ENCODE peak calls at places on chromosomes 1 and 21, in five cellular contexts. V is epithelial cell of prostate, L is tibial nerve, R is mesendoderm, T is A673. A is an unnamed sample.

GRCh38 chr1:4741876-4742423 is 87.5 kb downstream of the AJAP1 start:
- DNase-seq in T (no peak), L (no peak), V (no peak), R (no peak), A (no peak)

GRCh38 chr1:38527373-38527966 is 332.1 kb downstream of the RRAGC start:
- DNase-seq in L (no peak), T (no peak), V (peak), R (peak), A (no peak)

GRCh38 chr1:206797534-206798383 is 25.5 kb upstream of the IL10 start:
- DNase-seq in L (no peak), R (peak), V (no peak), T (peak), A (no peak)

GRCh38 chr21:46098303-46099141 is 610 bp downstream of the COL6A2 start:
- DNase-seq in T (no peak), L (no peak), V (no peak), R (peak), A (no peak)

GRCh38 chr1:182588460-182589396 is at the start of gene RNASEL:
- DNase-seq in T (peak), L (peak), R (peak), V (no peak), A (peak)

GRCh38 chr1:218488986-218489385 is 143.8 kb downstream of the TGFB2 start:
- DNase-seq in V (no peak), T (no peak), L (no peak), R (peak), A (no peak)

GRCh38 chr1:211876849-211877248 is 46.3 kb upstream of the LPGAT1 start:
- DNase-seq in L (no peak), V (no peak), R (no peak), T (no peak), A (no peak)

GRCh38 chr1:1114431-1114830 is 1.5 kb downstream of the C1orf159 start:
- DNase-seq in V (no peak), T (no peak), R (no peak), L (no peak), A (no peak)

GRCh38 chr1:79633456-79633855 is 626.9 kb upstream of the ADGRL4 start:
- DNase-seq in R (peak), T (no peak), V (peak), L (no peak), A (no peak)

GRCh38 chr1:75519626-75520025 is 91.3 kb downstream of the SLC44A5 start:
- DNase-seq in R (no peak), T (no peak), L (no peak), V (no peak), A (no peak)

GRCh38 chr1:10975567-10976326 is 36.7 kb upstream of the TARDBP start:
- DNase-seq in L (peak), T (peak), V (peak), R (peak), A (no peak)

GRCh38 chr21:44866780-44867179 is 6.7 kb downstream of the PTTG1IP start:
- DNase-seq in L (no peak), T (no peak), V (no peak), R (peak), A (no peak)

GRCh38 chr1:53148123-53148522 is 5.7 kb upstream of the SLC1A7 start:
- DNase-seq in T (no peak), L (no peak), V (no peak), R (no peak), A (no peak)

GRCh38 chr1:154301582-154301981 is 19.3 kb upstream of the AQP10 start:
- DNase-seq in R (no peak), T (no peak), L (no peak), V (no peak), A (no peak)

GRCh38 chr1:212110617-212111016 is 75.1 kb downstream of the DTL start:
- DNase-seq in R (no peak), L (no peak), T (peak), V (no peak), A (no peak)

GRCh38 chr1:50023292-50024159 is at the start of gene AGBL4:
- DNase-seq in T (peak), L (no peak), V (no peak), R (peak), A (no peak)

GRCh38 chr1:194279975-194280374 is 1093.6 kb upstream of the B3GALT2 start:
- DNase-seq in T (no peak), V (no peak), L (no peak), R (no peak), A (no peak)

GRCh38 chr1:9573723-9574122 is 15.0 kb upstream of the TMEM201 start:
- DNase-seq in T (peak), V (no peak), R (peak), L (no peak), A (no peak)

GRCh38 chr1:154739654-154740053 is 130.4 kb downstream of the KCNN3 start:
- DNase-seq in T (no peak), V (no peak), L (no peak), R (no peak), A (no peak)

GRCh38 chr1:226975909-226976670 is 36.0 kb downstream of the COQ8A start:
- DNase-seq in L (no peak), T (no peak), R (no peak), V (no peak), A (no peak)

GRCh38 chr1:27655151-27655929 is 16.7 kb downstream of the IFI6 start:
- DNase-seq in V (no peak), L (no peak), T (no peak), R (peak), A (no peak)

GRCh38 chr1:177069489-177069888 is 95.0 kb downstream of the ASTN1 start:
- DNase-seq in T (no peak), V (no peak), R (no peak), L (no peak), A (no peak)

GRCh38 chr1:96545935-96546656 is 175.5 kb upstream of the PTBP2 start:
- DNase-seq in V (no peak), R (no peak), L (no peak), T (no peak), A (no peak)

GRCh38 chr1:157469715-157470114 is 82.6 kb downstream of the FCRL5 start:
- DNase-seq in T (no peak), R (no peak), V (no peak), L (no peak), A (no peak)

GRCh38 chr1:6959491-6959890 is 174.2 kb downstream of the CAMTA1 start:
- DNase-seq in V (no peak), R (no peak), L (no peak), T (no peak), A (no peak)

GRCh38 chr1:173112129-173112528 is 61.4 kb upstream of the TNFSF18 start:
- DNase-seq in V (no peak), R (no peak), T (no peak), L (no peak), A (no peak)

GRCh38 chr1:7644906-7645750 is 126.0 kb upstream of the VAMP3 start:
- DNase-seq in R (no peak), T (peak), V (no peak), L (no peak), A (no peak)

GRCh38 chr21:35044128-35044527 is 5.0 kb downstream of the RUNX1 start:
- DNase-seq in V (no peak), T (no peak), R (no peak), L (no peak), A (no peak)

GRCh38 chr1:117511273-117511672 is 94.6 kb upstream of the TENT5C start:
- DNase-seq in L (no peak), T (no peak), V (no peak), R (no peak), A (no peak)

GRCh38 chr1:204477036-204477740 is 17.4 kb downstream of the PIK3C2B start:
- DNase-seq in T (no peak), V (no peak), R (no peak), L (no peak), A (peak)

GRCh38 chr1:57620589-57620988 is 196.7 kb upstream of the DAB1 start:
- DNase-seq in T (no peak), R (peak), L (no peak), V (no peak), A (no peak)

GRCh38 chr1:65020774-65021173 is 54.4 kb upstream of the JAK1 start:
- DNase-seq in V (no peak), T (no peak), R (peak), L (no peak), A (no peak)

GRCh38 chr1:16204634-16205332 is 7.7 kb downstream of the ARHGEF19 start:
- DNase-seq in V (no peak), R (peak), T (peak), L (no peak), A (no peak)

GRCh38 chr1:88784551-88784950 is 100.5 kb downstream of the PKN2 start:
- DNase-seq in V (no peak), R (no peak), L (no peak), T (no peak), A (no peak)

GRCh38 chr1:156826596-156826995 is 9.9 kb upstream of the SH2D2A start:
- DNase-seq in V (no peak), L (no peak), T (no peak), R (no peak), A (no peak)

GRCh38 chr1:154808909-154809262 is 61.2 kb downstream of the KCNN3 start:
- DNase-seq in V (no peak), R (no peak), T (no peak), L (no peak), A (no peak)

GRCh38 chr1:12448746-12449177 is 169.2 kb downstream of the DHRS3 start:
- DNase-seq in V (no peak), L (peak), T (no peak), R (peak), A (no peak)
- H3K27ac ChIP-seq in V (no peak), L (peak), T (no peak), R (no peak), A (peak)

GRCh38 chr21:23578027-23578426 is 2029.3 kb downstream of the MRPL39 start:
- DNase-seq in T (no peak), L (no peak), V (no peak), R (no peak), A (no peak)
- H3K27ac ChIP-seq in T (no peak), L (no peak), V (no peak), R (no peak), A (no peak)

DNA sequence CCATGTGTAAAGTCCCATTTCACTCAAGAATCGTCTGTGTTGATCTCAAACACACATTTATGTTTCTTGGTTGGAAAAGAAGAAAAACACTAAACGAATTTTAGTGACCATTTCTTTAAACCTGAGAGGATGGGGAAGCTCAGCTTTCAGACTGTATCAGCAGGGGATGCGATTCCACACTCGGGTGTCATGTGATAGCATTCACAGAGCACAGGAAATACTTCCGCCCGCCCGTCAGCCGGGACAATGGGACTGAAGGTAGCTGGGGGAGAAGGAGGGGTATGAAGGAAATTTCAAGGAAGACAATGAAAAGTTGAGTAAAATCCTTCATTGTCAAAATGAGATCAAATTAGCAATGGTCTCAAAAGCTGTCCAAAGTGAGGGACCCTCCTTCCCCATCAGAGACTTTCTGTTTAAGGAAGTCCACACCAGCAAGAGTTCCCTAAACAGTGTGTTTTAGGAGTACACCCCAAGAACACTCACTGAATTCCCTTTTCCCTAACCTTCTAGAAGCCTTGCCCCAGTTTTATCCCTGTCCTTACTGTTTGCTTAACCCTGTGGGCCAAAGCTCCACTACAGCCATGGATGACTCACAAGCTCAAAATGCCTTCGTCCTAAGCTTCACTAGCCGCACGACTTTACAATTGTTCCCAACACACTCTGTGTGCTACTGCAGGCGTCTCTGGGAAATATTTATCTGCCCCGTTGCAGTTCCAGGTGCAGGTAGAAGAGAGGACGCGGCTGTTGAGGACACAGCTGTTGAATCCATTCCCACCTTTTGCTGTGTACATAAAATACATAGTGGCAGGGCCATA is 51.4 kb upstream of the SIM2 start:
- DNase-seq in V (no peak), L (no peak), R (peak), T (peak), A (no peak)
- H3K27ac ChIP-seq in V (no peak), L (no peak), R (peak), T (peak), A (no peak)

GRCh38 chr1:12546771-12547585 is 71.0 kb downstream of the DHRS3 start:
- DNase-seq in L (peak), V (no peak), R (no peak), T (no peak), A (no peak)
- H3K27ac ChIP-seq in L (peak), V (no peak), R (no peak), T (no peak), A (no peak)

GRCh38 chr1:41650176-41650519 is 165.7 kb upstream of the EDN2 start:
- DNase-seq in T (peak), L (no peak), R (no peak), V (no peak), A (no peak)
- H3K27ac ChIP-seq in T (peak), L (no peak), R (no peak), V (no peak), A (no peak)

DNA sequence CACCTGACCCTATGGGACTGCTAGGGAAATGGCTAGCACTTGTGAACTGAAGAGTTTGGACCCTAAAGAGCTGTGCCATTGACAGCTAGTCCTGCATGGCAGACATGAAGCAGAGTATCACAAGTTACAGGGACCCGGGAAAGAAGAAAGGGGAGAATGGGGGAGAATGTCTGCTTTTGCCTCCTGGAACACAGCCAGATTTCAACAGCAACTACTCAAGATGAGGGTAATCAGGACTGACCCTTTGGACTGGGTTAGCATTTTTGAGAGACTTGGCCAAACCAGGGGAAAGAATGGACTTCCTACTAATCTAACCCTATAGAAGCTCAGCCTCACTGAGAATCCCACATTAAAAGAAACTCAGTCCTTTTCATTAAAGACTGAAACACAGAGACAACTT is 8.7 kb upstream of the UTP25 start:
- DNase-seq in R (no peak), T (no peak), V (no peak), L (no peak), A (no peak)
- H3K27ac ChIP-seq in R (no peak), T (no peak), V (no peak), L (no peak), A (no peak)

GRCh38 chr1:85001742-85002141 is 4.8 kb upstream of the MCOLN2 start:
- DNase-seq in V (no peak), T (no peak), R (no peak), L (no peak), A (no peak)

GRCh38 chr1:84995484-84996334 is 1.2 kb downstream of the MCOLN2 start:
- DNase-seq in V (no peak), R (no peak), L (no peak), T (no peak), A (no peak)

GRCh38 chr1:84998642-84999280 is 1.8 kb upstream of the MCOLN2 start:
- DNase-seq in L (no peak), T (peak), V (no peak), R (peak), A (no peak)

GRCh38 chr1:84996846-84997666 is at the start of gene MCOLN2:
- DNase-seq in L (no peak), R (peak), V (no peak), T (peak), A (peak)

GRCh38 chr1:84997667-84998600 is 1.0 kb upstream of the MCOLN2 start:
- DNase-seq in T (peak), L (no peak), R (peak), V (no peak), A (no peak)
- H3K27ac ChIP-seq in T (no peak), L (peak), R (no peak), V (no peak), A (no peak)

DNA sequence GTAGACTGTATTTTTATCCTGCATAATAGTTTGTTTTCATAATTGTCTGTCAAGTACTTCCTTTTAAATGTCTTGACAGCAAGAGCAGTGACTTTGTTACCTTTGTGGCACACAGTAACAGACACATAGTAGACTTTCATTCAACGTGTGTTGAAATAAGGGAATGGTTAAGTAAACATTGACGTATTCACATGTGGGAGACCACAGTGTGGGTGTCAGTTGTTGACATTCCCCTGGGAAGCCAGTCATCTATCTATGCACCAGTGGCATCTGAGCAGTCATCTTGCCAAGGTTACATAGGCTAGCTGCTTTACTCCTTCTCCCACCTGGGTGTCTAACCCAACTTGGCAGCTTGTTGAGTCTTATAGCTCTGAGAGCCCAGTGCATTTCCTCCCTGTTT is 1.4 kb upstream of the NUP133 start:
- DNase-seq in T (no peak), R (no peak), L (no peak), V (peak), A (no peak)
- H3K27ac ChIP-seq in T (no peak), R (no peak), L (no peak), V (no peak), A (no peak)

GRCh38 chr21:38955495-38955894 is 149.8 kb downstream of the ETS2 start:
- DNase-seq in V (peak), R (no peak), L (no peak), T (no peak), A (no peak)
- H3K27ac ChIP-seq in V (no peak), R (no peak), L (no peak), T (no peak), A (no peak)

DNA sequence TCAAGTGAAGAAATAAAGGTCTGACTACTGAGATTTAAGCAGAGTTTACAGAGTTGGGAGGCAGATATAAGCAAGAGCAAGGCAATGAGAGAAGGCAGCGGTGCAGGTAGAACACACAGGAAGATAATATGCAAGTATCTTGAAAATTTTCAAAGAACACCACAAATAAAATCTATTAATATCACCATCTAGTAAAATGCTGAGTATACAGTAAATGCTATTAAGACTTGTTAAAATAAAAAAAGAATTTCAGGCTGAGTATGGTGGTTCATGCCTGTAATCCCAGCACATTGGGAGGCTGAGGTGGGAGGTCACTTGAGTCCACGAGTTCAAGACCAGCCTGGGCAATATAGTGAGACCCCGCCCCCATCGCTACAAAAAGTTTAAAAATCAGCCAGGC is 20.0 kb downstream of the SORT1 start:
- DNase-seq in L (no peak), R (no peak), T (no peak), V (no peak), A (no peak)
- H3K27ac ChIP-seq in L (no peak), R (no peak), T (no peak), V (no peak), A (no peak)